ENCODE peak calls at places on chromosomes 5 and 9, in ten cellular contexts. L, R, F, X, C, K, N, H, E and Z are unnamed samples. For H3K4me1, the result is how much of the 10 kb centered on the place peaks cover.

GRCh38 chr5:32435416-32435815 is 9.1 kb downstream of the ZFR start:
- DNase-seq in E (no peak), H (no peak), C (no peak), L (no peak), F (no peak), X (no peak), R (no peak), N (no peak), K (no peak), Z (no peak)

GRCh38 chr9:109035684-109036423 is 22.6 kb upstream of the CTNNAL1 start:
- DNase-seq in F (no peak), K (no peak), C (no peak), H (no peak), L (peak), N (no peak), E (no peak), X (peak), R (peak), Z (peak)

GRCh38 chr5:13745508-13745907 is 199.0 kb downstream of the DNAH5 start:
- DNase-seq in E (no peak), L (no peak), R (no peak), F (no peak), N (no peak), X (no peak), C (no peak), H (no peak), K (no peak), Z (no peak)

GRCh38 chr5:1005904-1006655 is 2.5 kb upstream of the NKD2 start:
- DNase-seq in F (no peak), N (no peak), C (no peak), X (no peak), L (peak), K (no peak), E (no peak), R (peak), H (peak), Z (no peak)

GRCh38 chr5:138920181-138920580 is 45.0 kb upstream of the LRRTM2 start:
- DNase-seq in H (no peak), F (no peak), L (no peak), R (no peak), K (no peak), E (no peak), N (no peak), C (no peak), X (no peak), Z (no peak)

GRCh38 chr9:79883073-79883645 is 311.4 kb downstream of the TLE4 start:
- DNase-seq in L (no peak), K (no peak), H (peak), N (peak), C (peak), R (no peak), X (no peak), E (peak), F (no peak), Z (no peak)

GRCh38 chr5:37370550-37370863 is 399 bp downstream of the NUP155 start:
- DNase-seq in X (no peak), N (no peak), C (no peak), F (no peak), R (no peak), E (no peak), K (no peak), L (no peak), H (no peak), Z (no peak)

GRCh38 chr9:34547960-34548603 is 25.3 kb upstream of the ENHO start:
- DNase-seq in K (peak), E (no peak), H (peak), N (peak), C (no peak), R (peak), X (peak), F (peak), L (peak), Z (no peak)

GRCh38 chr5:154611341-154611767 is 133.3 kb upstream of the HAND1 start:
- DNase-seq in F (no peak), C (no peak), X (peak), L (no peak), R (no peak), E (no peak), K (no peak), H (no peak), N (no peak), Z (no peak)

GRCh38 chr5:166165600-166165999 is 2125.8 kb upstream of the WWC1 start:
- DNase-seq in H (no peak), X (peak), E (no peak), R (no peak), F (peak), L (no peak), K (no peak), C (no peak), N (no peak), Z (no peak)

GRCh38 chr5:73370620-73371583 is 77.7 kb downstream of the FOXD1 start:
- DNase-seq in K (no peak), N (no peak), X (peak), C (no peak), E (no peak), L (no peak), F (no peak), H (no peak), R (no peak), Z (peak)

GRCh38 chr5:132190161-132190817 is 37.4 kb downstream of the P4HA2 start:
- DNase-seq in C (peak), F (peak), H (no peak), N (peak), R (no peak), K (no peak), E (no peak), L (no peak), X (peak), Z (peak)

GRCh38 chr5:93078082-93079038 is 502.7 kb downstream of the NR2F1-AS1 start:
- DNase-seq in C (no peak), F (peak), L (peak), R (peak), H (peak), X (peak), N (no peak), K (peak), E (no peak), Z (peak)

GRCh38 chr9:22215492-22215891 is 206.4 kb upstream of the CDKN2B start:
- DNase-seq in K (no peak), H (no peak), E (no peak), N (no peak), F (no peak), R (no peak), C (no peak), X (no peak), L (no peak), Z (no peak)

GRCh38 chr9:85202596-85202995 is 533.1 kb downstream of the NTRK2 start:
- DNase-seq in H (no peak), K (no peak), L (no peak), E (no peak), N (no peak), C (no peak), R (no peak), X (peak), F (no peak), Z (no peak)

GRCh38 chr5:137214446-137215189 is 284.5 kb downstream of the SPOCK1 start:
- DNase-seq in H (no peak), K (no peak), R (no peak), F (no peak), C (no peak), L (no peak), N (no peak), X (no peak), E (no peak), Z (no peak)

GRCh38 chr5:78677777-78678668 is 29.5 kb upstream of the LHFPL2 start:
- DNase-seq in F (no peak), L (no peak), X (peak), E (no peak), H (no peak), R (peak), C (no peak), K (peak), N (no peak), Z (peak)

GRCh38 chr5:18465833-18466681 is 831.8 kb downstream of the TAF11L14 start:
- DNase-seq in N (no peak), R (no peak), X (peak), K (no peak), C (no peak), H (no peak), E (no peak), L (peak), F (peak), Z (peak)

GRCh38 chr9:109477269-109478203 is 20.6 kb downstream of the PTPN3 start:
- DNase-seq in C (no peak), L (peak), E (no peak), H (no peak), N (no peak), F (no peak), X (no peak), R (no peak), K (no peak), Z (no peak)

GRCh38 chr5:135740475-135740874 is 94.0 kb upstream of the SLC25A48 start:
- DNase-seq in X (no peak), C (no peak), E (no peak), H (no peak), R (no peak), L (no peak), N (no peak), F (peak), K (no peak), Z (peak)

GRCh38 chr9:5025416-5025815 is 40.3 kb downstream of the JAK2 start:
- DNase-seq in F (no peak), H (no peak), C (no peak), N (no peak), L (no peak), X (peak), R (no peak), K (peak), E (no peak), Z (no peak)

GRCh38 chr5:139014726-139015125 is 139.6 kb upstream of the LRRTM2 start:
- DNase-seq in X (peak), R (no peak), C (no peak), L (no peak), E (no peak), N (no peak), K (no peak), H (no peak), F (no peak), Z (no peak)

GRCh38 chr9:7228786-7229185 is 471.0 kb downstream of the KDM4C start:
- DNase-seq in R (no peak), N (no peak), H (no peak), K (no peak), E (no peak), L (no peak), F (no peak), C (no peak), X (no peak), Z (no peak)

GRCh38 chr9:3746296-3747275 is 220.8 kb upstream of the RFX3 start:
- DNase-seq in X (peak), H (no peak), R (no peak), E (no peak), N (no peak), K (no peak), F (no peak), L (no peak), C (no peak), Z (peak)

GRCh38 chr5:78699565-78700143 is 51.1 kb upstream of the LHFPL2 start:
- DNase-seq in L (no peak), F (no peak), N (no peak), H (no peak), E (no peak), X (peak), K (no peak), C (no peak), R (no peak), Z (peak)

GRCh38 chr5:96880402-96881164 is 4.3 kb downstream of the ERAP2 start:
- DNase-seq in E (no peak), L (no peak), N (no peak), K (no peak), C (no peak), R (no peak), F (no peak), H (no peak), X (peak), Z (no peak)

GRCh38 chr5:45288746-45289145 is 407.4 kb downstream of the HCN1 start:
- DNase-seq in N (no peak), H (no peak), F (no peak), K (no peak), E (no peak), C (no peak), R (no peak), X (no peak), L (no peak), Z (no peak)

GRCh38 chr5:151186538-151186937 is 29.0 kb upstream of the ANXA6 start:
- DNase-seq in R (no peak), H (no peak), E (no peak), K (no peak), N (no peak), F (no peak), C (no peak), L (no peak), X (peak), Z (peak)

GRCh38 chr5:141567513-141568117 is 51.2 kb downstream of the DIAPH1 start:
- DNase-seq in N (peak), C (peak), L (no peak), E (no peak), X (peak), R (no peak), H (no peak), F (peak), K (no peak), Z (peak)

GRCh38 chr5:172721455-172722308 is 49.3 kb downstream of the DUSP1 start:
- DNase-seq in F (no peak), K (peak), X (peak), H (peak), L (no peak), R (no peak), C (no peak), N (no peak), E (no peak), Z (no peak)

GRCh38 chr5:150021491-150022162 is 21.1 kb downstream of the HMGXB3 start:
- DNase-seq in H (no peak), E (no peak), R (no peak), C (no peak), N (no peak), X (peak), K (peak), L (no peak), F (no peak), Z (peak)

GRCh38 chr9:35136866-35137265 is 21.2 kb upstream of the ATOSB start:
- DNase-seq in L (no peak), H (no peak), X (peak), C (no peak), N (no peak), E (no peak), K (no peak), R (no peak), F (no peak), Z (no peak)

GRCh38 chr5:126139773-126140172 is 283.4 kb upstream of the GRAMD2B start:
- DNase-seq in C (no peak), H (no peak), X (peak), K (no peak), E (no peak), F (no peak), R (no peak), L (no peak), N (no peak), Z (peak)

GRCh38 chr5:3194141-3194540 is 401.5 kb upstream of the IRX1 start:
- DNase-seq in X (no peak), C (no peak), K (no peak), L (no peak), E (no peak), R (no peak), F (no peak), N (no peak), H (no peak), Z (peak)

GRCh38 chr5:42940853-42941252 is 99.3 kb downstream of the ANXA2R start:
- DNase-seq in H (no peak), F (no peak), N (no peak), X (no peak), K (no peak), L (no peak), R (no peak), C (no peak), E (no peak), Z (no peak)

GRCh38 chr5:154196955-154197652 is 6.6 kb downstream of the GALNT10 start:
- DNase-seq in E (no peak), F (peak), H (no peak), K (no peak), R (no peak), L (no peak), N (no peak), C (no peak), X (peak), Z (peak)

GRCh38 chr9:123049589-123050222 is 16.2 kb downstream of the GPR21 start:
- DNase-seq in R (no peak), F (no peak), E (no peak), C (no peak), L (no peak), N (no peak), H (no peak), K (no peak), X (peak), Z (no peak)
- H3K4me1 ChIP-seq in R (under half), F (under half), E (under half), C (under half), L (under half), N (under half), H (under half), K (under half), X (under half), Z (under half)

DNA sequence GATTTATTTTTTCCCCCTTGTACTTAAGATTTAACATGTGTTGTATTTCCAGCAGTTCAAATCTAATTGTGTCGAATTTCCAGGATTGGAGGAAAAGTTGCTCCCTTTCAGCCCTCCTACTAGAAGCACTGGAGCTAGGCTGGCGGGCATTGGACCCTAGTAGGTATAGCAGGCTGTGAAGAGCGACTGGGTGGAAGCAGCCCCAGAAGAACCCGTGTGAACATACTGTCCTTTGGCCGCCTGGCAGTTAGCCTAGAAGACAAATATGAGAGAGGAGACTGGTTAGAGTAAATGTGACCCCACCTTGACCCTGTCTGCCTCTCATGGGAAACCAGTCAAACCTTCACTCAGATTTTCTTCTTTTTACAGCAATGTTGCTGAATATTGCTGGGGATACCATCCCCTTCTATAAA is 13.9 kb downstream of the ALDOB start:
- DNase-seq in C (no peak), N (no peak), R (no peak), E (no peak), K (no peak), L (peak), H (peak), F (no peak), X (no peak), Z (no peak)
- H3K4me1 ChIP-seq in C (under half), N (under half), R (under half), E (under half), K (under half), L (under half), H (under half), F (under half), X (under half), Z (under half)

GRCh38 chr5:180093651-180094382 is 22.3 kb upstream of the RNF130 start:
- DNase-seq in R (no peak), X (peak), F (no peak), C (no peak), K (no peak), H (no peak), N (no peak), E (no peak), L (no peak), Z (no peak)

GRCh38 chr5:180097163-180097894 is 25.8 kb upstream of the RNF130 start:
- DNase-seq in R (no peak), N (no peak), E (no peak), C (no peak), X (no peak), K (no peak), F (no peak), L (no peak), H (no peak), Z (no peak)

GRCh38 chr5:180093241-180093640 is 21.7 kb upstream of the RNF130 start:
- DNase-seq in N (no peak), K (no peak), E (no peak), F (no peak), H (no peak), R (no peak), L (no peak), C (no peak), X (no peak), Z (no peak)

GRCh38 chr5:180096616-180097015 is 25.1 kb upstream of the RNF130 start:
- DNase-seq in L (no peak), R (no peak), C (no peak), X (no peak), F (no peak), H (no peak), E (no peak), K (no peak), N (no peak), Z (no peak)

GRCh38 chr5:180095545-180095944 is 24.0 kb upstream of the RNF130 start:
- DNase-seq in N (no peak), C (no peak), X (peak), H (no peak), L (no peak), F (no peak), E (no peak), K (no peak), R (no peak), Z (no peak)
- H3K4me1 ChIP-seq in N (under half), C (under half), X (under half), H (under half), L (under half), F (under half), E (under half), K (under half), R (under half), Z (under half)

GRCh38 chr5:174533127-174533453 is 191.3 kb upstream of the MSX2 start:
- DNase-seq in E (no peak), F (no peak), N (no peak), C (no peak), R (no peak), X (no peak), L (no peak), K (no peak), H (no peak), Z (no peak)

GRCh38 chr5:174533771-174534221 is 190.6 kb upstream of the MSX2 start:
- DNase-seq in E (no peak), X (peak), R (no peak), N (no peak), K (no peak), H (no peak), C (no peak), L (no peak), F (no peak), Z (peak)

GRCh38 chr5:174531782-174532191 is 192.6 kb upstream of the MSX2 start:
- DNase-seq in L (no peak), K (no peak), E (no peak), F (no peak), X (no peak), N (no peak), H (no peak), C (no peak), R (no peak), Z (no peak)

GRCh38 chr5:174529925-174530681 is 194.3 kb upstream of the MSX2 start:
- DNase-seq in N (no peak), H (no peak), F (no peak), E (no peak), R (no peak), X (no peak), C (no peak), K (no peak), L (no peak), Z (no peak)

DNA sequence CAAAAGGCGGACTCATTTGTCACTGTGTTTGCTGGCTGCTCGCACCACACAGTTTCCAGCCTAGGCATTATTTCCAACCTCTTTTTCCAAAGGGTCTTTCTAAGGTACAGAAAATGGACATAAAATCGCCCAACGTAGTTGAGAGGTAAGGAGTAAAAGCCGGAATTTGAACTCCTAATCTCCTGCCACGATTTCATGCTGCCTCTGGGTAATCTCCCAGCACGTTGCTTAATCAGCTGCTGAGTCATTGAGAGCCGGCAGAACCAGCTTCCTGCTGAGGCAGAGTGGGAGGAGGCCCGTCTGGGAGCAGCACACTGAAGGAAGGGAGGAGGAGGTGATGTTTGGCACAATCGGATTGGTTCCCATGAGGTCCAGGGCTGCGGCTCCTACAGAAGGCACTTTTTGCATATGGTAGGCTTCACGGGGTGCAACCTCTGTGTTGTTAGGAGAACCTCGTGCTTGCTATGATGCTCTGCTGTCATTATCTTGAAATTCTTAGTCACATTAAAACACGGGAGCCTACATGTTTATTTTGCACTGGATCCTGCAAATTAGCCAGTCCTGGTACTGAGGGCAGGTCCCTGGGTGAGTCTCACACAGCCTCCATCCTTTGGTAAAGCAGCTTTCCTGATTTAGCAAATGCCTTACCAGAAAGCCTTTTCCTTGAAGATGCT is 191.8 kb upstream of the MSX2 start:
- DNase-seq in F (no peak), K (peak), X (peak), C (no peak), H (peak), E (no peak), L (peak), N (no peak), R (peak), Z (peak)
- H3K4me1 ChIP-seq in F (under half), K (under half), X (under half), C (under half), H (under half), E (under half), L (under half), N (under half), R (under half), Z (under half)

GRCh38 chr9:89309608-89310485 is 1.1 kb upstream of the CKS2 start:
- DNase-seq in H (no peak), E (no peak), X (peak), N (no peak), C (no peak), L (no peak), F (no peak), R (peak), K (no peak), Z (no peak)

GRCh38 chr9:89311346-89312153 is 555 bp downstream of the CKS2 start:
- DNase-seq in R (no peak), E (no peak), K (no peak), H (no peak), X (peak), L (peak), C (no peak), N (peak), F (no peak), Z (no peak)

GRCh38 chr9:89310486-89311345 is at the start of gene CKS2:
- DNase-seq in X (peak), R (peak), F (peak), K (peak), N (peak), L (peak), H (peak), E (peak), C (peak), Z (peak)

GRCh38 chr9:89312154-89312616 is 1.2 kb downstream of the CKS2 start:
- DNase-seq in E (no peak), N (no peak), H (no peak), R (no peak), L (no peak), K (no peak), C (no peak), X (peak), F (peak), Z (peak)

GRCh38 chr9:89309166-89309565 is 1.8 kb upstream of the CKS2 start:
- DNase-seq in K (no peak), N (no peak), E (no peak), H (no peak), C (no peak), R (peak), L (no peak), X (no peak), F (no peak), Z (no peak)
- H3K4me1 ChIP-seq in K (under half), N (under half), E (under half), H (under half), C (under half), R (under half), L (under half), X (under half), F (under half), Z (under half)

GRCh38 chr5:39117401-39117800 is 43.2 kb upstream of the RICTOR start:
- DNase-seq in H (no peak), F (no peak), R (no peak), E (no peak), L (no peak), K (no peak), N (no peak), C (no peak), X (peak), Z (no peak)
- H3K4me1 ChIP-seq in H (under half), F (under half), R (under half), E (under half), L (under half), K (under half), N (under half), C (under half), X (under half), Z (under half)